ENCODE peak calls at places on chromosome X, in four cellular contexts. L is pons, I is T-helper 1 cell, S is AG09309. F is an unnamed sample.

GRCh38 chrX:13994104-13994503 is 35.6 kb downstream of the GEMIN8 start:
- DNase-seq in L (peak; percentile 85), S (no peak), I (no peak), F (no peak)

GRCh38 chrX:39336709-39337294 is 535.5 kb downstream of the MID1IP1 start:
- DNase-seq in S (no peak), I (peak; percentile 65), L (no peak), F (peak; percentile 71)

GRCh38 chrX:135396109-135396508 is 25.6 kb upstream of the SMIM10L2A start:
- DNase-seq in I (no peak), S (no peak), L (no peak), F (no peak)

GRCh38 chrX:120672389-120672788 is 42.5 kb upstream of the C1GALT1C1 start:
- DNase-seq in S (peak; percentile 50), L (peak; percentile 1), I (no peak), F (no peak)

GRCh38 chrX:111244238-111244750 is 26.0 kb downstream of the CAPN6 start:
- DNase-seq in L (peak; percentile 25), I (peak; percentile 5), S (no peak), F (peak; percentile 17)

GRCh38 chrX:147912093-147912801 is 528 bp downstream of the FMR1 start:
- DNase-seq in L (peak; percentile 52), S (no peak), I (peak; percentile 37), F (peak; percentile 71)

GRCh38 chrX:101973066-101973465 is 41.2 kb upstream of the ZMAT1 start:
- DNase-seq in I (no peak), L (no peak), S (no peak), F (no peak)

GRCh38 chrX:40104649-40105015 is 6.9 kb upstream of the BCOR start:
- DNase-seq in I (peak; percentile 49), L (no peak), S (no peak), F (no peak)

GRCh38 chrX:104270916-104271512 is 16.3 kb upstream of the ESX1 start:
- DNase-seq in S (no peak), L (peak; percentile 67), I (peak; percentile 7), F (peak; percentile 38)

GRCh38 chrX:76183289-76184057 is 10.6 kb downstream of the PBDC1 start:
- DNase-seq in I (no peak), S (peak; percentile 46), L (no peak), F (no peak)

GRCh38 chrX:27439771-27440170 is 23.4 kb downstream of the PPP4R3C start:
- DNase-seq in L (no peak), I (no peak), S (no peak), F (no peak)

GRCh38 chrX:3669841-3670240 is 43.6 kb downstream of the PRKX start:
- DNase-seq in S (no peak), I (no peak), L (no peak), F (no peak)

GRCh38 chrX:95629737-95630136 is 1054.9 kb upstream of the DIAPH2 start:
- DNase-seq in I (no peak), L (no peak), S (no peak), F (no peak)